ENCODE peak calls at places on chromosomes 13 and 19, in five cellular contexts. C is choroid plexus epithelial cell, X is epithelial cell of esophagus, R is ovary, U is cardiac muscle cell. L is an unnamed sample.

GRCh38 chr13:101554420-101555125 is 102.1 kb downstream of the ITGBL1 start:
- DNase-seq in X (peak), R (no peak), U (no peak), C (no peak), L (no peak)

GRCh38 chr19:47456721-47457478 is 14.8 kb downstream of the SLC8A2 start:
- DNase-seq in U (no peak), C (no peak), X (no peak), R (no peak), L (no peak)

GRCh38 chr13:108895220-108895704 is 265.9 kb downstream of the MYO16 start:
- DNase-seq in U (peak), X (peak), R (no peak), C (peak), L (peak)

GRCh38 chr13:102670130-102670529 is 24.7 kb downstream of the METTL21C start:
- DNase-seq in C (no peak), X (no peak), R (no peak), U (no peak), L (no peak)

GRCh38 chr13:90868321-90868920 is 479.1 kb upstream of the MIR17HG start:
- DNase-seq in X (peak), U (peak), R (no peak), C (peak), L (peak)

GRCh38 chr13:97188207-97188606 is 33.9 kb upstream of the MBNL2 start:
- DNase-seq in U (no peak), R (no peak), X (peak), C (no peak), L (no peak)

GRCh38 chr19:19602713-19603320 is 15.7 kb downstream of the PBX4 start:
- DNase-seq in U (no peak), X (peak), R (no peak), C (no peak), L (no peak)

GRCh38 chr19:55641376-55642152 is 762 bp downstream of the ZNF580 start:
- DNase-seq in R (peak), X (peak), U (peak), C (peak), L (peak)

GRCh38 chr13:73090116-73090811 is 31.5 kb downstream of the KLF5 start:
- DNase-seq in U (peak), C (peak), X (peak), R (no peak), L (peak)

GRCh38 chr19:39474139-39474620 is 6.5 kb upstream of the TIMM50 start:
- DNase-seq in R (peak), U (peak), X (peak), C (peak), L (peak)

GRCh38 chr13:42041017-42041683 is 7.3 kb upstream of the DGKH start:
- DNase-seq in C (peak), R (peak), X (peak), U (peak), L (peak)

GRCh38 chr19:43782311-43782660 is 1.5 kb upstream of the KCNN4 start:
- DNase-seq in X (no peak), C (no peak), R (no peak), U (no peak), L (no peak)

GRCh38 chr13:50643055-50643454 is 200.4 kb downstream of the DLEU7 start:
- DNase-seq in X (no peak), U (no peak), C (no peak), R (no peak), L (no peak)

GRCh38 chr19:55383789-55384575 is at the start of gene TMEM238:
- DNase-seq in U (peak), X (peak), R (peak), C (peak), L (peak)

GRCh38 chr19:7471696-7472620 is 16.9 kb downstream of the PEX11G start:
- DNase-seq in R (no peak), C (peak), U (no peak), X (no peak), L (no peak)
- H3K4me3 ChIP-seq in R (no peak), C (no peak), U (no peak), X (no peak), L (no peak)

DNA sequence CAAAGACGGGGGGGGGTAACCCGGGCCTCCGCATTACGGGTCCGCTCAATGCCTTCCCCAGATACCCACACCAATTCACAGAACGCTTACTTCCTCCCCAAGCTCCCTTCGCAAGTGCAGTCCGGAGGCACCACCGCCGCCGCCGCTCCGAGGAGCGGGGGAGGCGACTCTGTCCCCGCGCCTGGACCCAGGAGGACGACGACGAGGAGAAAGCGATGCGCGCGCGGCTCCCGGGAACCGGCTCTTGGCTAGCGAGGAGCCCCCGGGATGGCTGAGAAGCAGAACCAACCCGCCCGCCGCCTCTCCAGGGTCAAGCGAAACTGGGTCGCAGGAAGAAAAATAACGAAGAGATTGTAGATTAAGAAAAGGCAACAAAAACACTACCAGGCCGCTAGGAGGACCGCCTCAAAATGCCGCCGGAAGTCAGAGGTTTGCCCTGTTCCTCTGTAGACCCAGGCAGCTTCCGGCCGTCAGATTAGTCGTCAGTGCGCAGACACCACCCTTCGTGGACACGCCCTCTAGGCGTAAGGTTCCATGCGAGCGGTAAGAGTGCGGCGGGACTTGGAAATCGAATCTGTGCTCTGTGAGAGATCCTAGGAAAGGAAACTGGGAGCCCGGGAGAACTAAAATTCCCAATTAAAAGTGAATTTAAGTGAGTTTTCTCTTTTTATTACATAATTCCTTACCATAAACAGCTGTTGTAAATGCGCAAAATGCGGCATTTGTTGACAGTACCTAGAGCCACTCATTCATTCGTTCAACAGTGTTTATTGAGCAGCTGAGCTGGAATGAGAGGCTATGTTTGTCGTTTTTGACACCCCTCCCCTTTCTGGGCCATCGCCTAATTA is at the start of gene ZC3H13:
- DNase-seq in U (peak), C (peak), R (peak), X (peak), L (peak)
- TF ChIP-seq CTCF in U (peak), C (peak), R (peak), X (peak), L (peak)

DNA sequence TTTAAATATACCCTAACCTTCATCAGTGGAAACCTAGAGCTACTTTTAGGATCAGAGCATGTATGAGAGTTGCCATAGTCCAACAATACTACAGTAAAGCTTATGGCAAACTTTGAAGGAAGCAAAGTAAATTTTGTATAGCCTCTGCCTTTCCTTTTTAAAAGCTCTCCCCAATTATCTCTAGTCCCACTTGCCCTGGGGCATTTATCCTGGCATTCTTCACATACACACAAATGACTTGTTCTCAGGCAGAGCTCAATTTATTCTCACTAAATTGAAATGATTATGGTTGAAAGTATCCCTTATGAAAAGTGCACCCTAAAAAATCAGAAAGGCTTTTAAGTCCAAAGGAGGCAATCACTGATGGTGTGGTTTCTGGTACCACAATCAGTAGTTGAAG is 94.1 kb upstream of the UFM1 start:
- DNase-seq in U (no peak), R (no peak), X (peak), C (no peak), L (no peak)
- H3K4me3 ChIP-seq in U (no peak), R (no peak), X (no peak), C (no peak), L (no peak)

DNA sequence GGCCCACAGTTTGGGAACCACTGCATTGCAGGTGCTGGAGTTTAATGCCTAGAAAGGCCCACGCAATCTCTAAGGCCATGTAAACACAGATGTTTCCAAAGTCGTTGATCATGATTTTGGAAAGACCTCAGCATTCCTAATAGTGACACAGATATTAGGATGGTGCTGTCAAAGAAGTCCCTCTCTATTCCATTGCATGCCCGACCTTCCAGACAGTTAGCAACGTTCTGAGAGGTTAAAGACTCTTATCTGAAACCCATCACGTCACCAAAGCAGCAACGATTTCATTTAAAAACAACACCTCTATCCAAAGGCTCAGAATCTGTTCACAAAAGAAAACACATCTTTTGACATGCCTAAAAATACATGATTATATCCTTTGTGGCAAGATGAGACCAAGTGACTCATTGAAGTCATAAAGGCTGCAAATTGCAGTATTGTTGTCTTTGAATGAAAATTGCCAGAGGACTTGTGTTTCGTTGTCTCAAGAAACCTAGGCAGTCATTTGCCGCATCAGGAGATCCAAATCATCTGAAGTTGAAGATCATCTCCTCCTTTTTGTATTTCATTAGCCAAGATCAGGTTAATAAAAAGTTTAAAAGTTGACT is 328.0 kb upstream of the ZNF507 start:
- DNase-seq in X (no peak), U (no peak), C (no peak), R (no peak), L (no peak)
- TF ChIP-seq CTCF in X (no peak), U (no peak), C (no peak), R (no peak), L (no peak)